ENCODE peak calls at places on chromosomes 13 and 19, in six cellular contexts. One of them, this sample, is unnamed.

GRCh38 chr13:36343766-36344165 is 2.4 kb downstream of the SPART start:
- DNase-seq in AG10803: no peak
- DNase-seq in esophagus squamous epithelium: no peak
- DNase-seq in ascending aorta: no peak
- DNase-seq in Jurkat, Clone E6-1: no peak
- DNase-seq in brain microvascular endothelial cell: no peak
- DNase-seq in this sample: no peak

GRCh38 chr19:29088761-29089160 is 124.2 kb downstream of the UQCRFS1 start:
- DNase-seq in AG10803: no peak
- DNase-seq in esophagus squamous epithelium: no peak
- DNase-seq in ascending aorta: no peak
- DNase-seq in Jurkat, Clone E6-1: no peak
- DNase-seq in brain microvascular endothelial cell: no peak
- DNase-seq in this sample: no peak

GRCh38 chr13:51912091-51912490 is 50.3 kb downstream of the CCDC70 start:
- DNase-seq in AG10803: no peak
- DNase-seq in esophagus squamous epithelium: no peak
- DNase-seq in ascending aorta: no peak
- DNase-seq in Jurkat, Clone E6-1: no peak
- DNase-seq in brain microvascular endothelial cell: no peak
- DNase-seq in this sample: peak

GRCh38 chr13:75458696-75459422 is 23.1 kb downstream of the TBC1D4 start:
- DNase-seq in AG10803: no peak
- DNase-seq in esophagus squamous epithelium: no peak
- DNase-seq in ascending aorta: no peak
- DNase-seq in Jurkat, Clone E6-1: no peak
- DNase-seq in brain microvascular endothelial cell: no peak
- DNase-seq in this sample: no peak

GRCh38 chr13:41973247-41973741 is 12.4 kb upstream of the VWA8 start:
- DNase-seq in AG10803: peak
- DNase-seq in esophagus squamous epithelium: no peak
- DNase-seq in ascending aorta: no peak
- DNase-seq in Jurkat, Clone E6-1: no peak
- DNase-seq in brain microvascular endothelial cell: no peak
- DNase-seq in this sample: no peak

GRCh38 chr13:22427041-22427440 is 753.7 kb upstream of the SGCG start:
- DNase-seq in AG10803: no peak
- DNase-seq in esophagus squamous epithelium: no peak
- DNase-seq in ascending aorta: no peak
- DNase-seq in Jurkat, Clone E6-1: no peak
- DNase-seq in brain microvascular endothelial cell: no peak
- DNase-seq in this sample: no peak

GRCh38 chr19:11261902-11262839 is at the start of gene DOCK6:
- DNase-seq in AG10803: no peak
- DNase-seq in esophagus squamous epithelium: no peak
- DNase-seq in ascending aorta: no peak
- DNase-seq in Jurkat, Clone E6-1: no peak
- DNase-seq in brain microvascular endothelial cell: no peak
- DNase-seq in this sample: peak

GRCh38 chr19:56476093-56476492 is 1.1 kb downstream of the ZNF667 start:
- DNase-seq in AG10803: no peak
- DNase-seq in esophagus squamous epithelium: no peak
- DNase-seq in ascending aorta: no peak
- DNase-seq in Jurkat, Clone E6-1: no peak
- DNase-seq in brain microvascular endothelial cell: no peak
- DNase-seq in this sample: no peak

GRCh38 chr13:103007427-103007762 is 58.8 kb downstream of the SLC10A2 start:
- DNase-seq in AG10803: no peak
- DNase-seq in esophagus squamous epithelium: no peak
- DNase-seq in ascending aorta: no peak
- DNase-seq in Jurkat, Clone E6-1: no peak
- DNase-seq in brain microvascular endothelial cell: no peak
- DNase-seq in this sample: no peak

DNA sequence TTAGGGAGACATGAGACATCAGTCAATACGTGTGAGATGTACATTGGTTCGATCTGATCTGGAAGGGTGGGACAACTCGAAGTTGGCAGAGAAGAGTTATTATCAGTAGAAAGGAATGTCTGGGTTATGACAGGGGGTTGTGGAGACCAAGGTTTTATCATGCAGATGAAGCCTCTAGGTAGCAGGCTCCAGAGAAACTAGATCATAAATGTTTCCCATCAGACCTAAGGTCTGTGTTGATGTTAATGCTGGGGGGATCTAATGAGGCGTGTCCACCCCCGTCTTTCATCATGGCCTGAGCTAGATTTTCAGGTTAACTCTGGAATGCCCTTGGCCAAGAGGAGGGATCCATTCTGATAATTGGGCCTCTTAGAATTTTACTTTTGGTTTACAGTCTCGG is 187.0 kb upstream of the KL start:
- DNase-seq in AG10803: no peak
- DNase-seq in esophagus squamous epithelium: no peak
- DNase-seq in ascending aorta: no peak
- DNase-seq in Jurkat, Clone E6-1: no peak
- DNase-seq in brain microvascular endothelial cell: peak
- DNase-seq in this sample: no peak
- H3K4me3 ChIP-seq in AG10803: no peak
- H3K4me3 ChIP-seq in esophagus squamous epithelium: no peak
- H3K4me3 ChIP-seq in ascending aorta: no peak
- H3K4me3 ChIP-seq in Jurkat, Clone E6-1: no peak
- H3K4me3 ChIP-seq in brain microvascular endothelial cell: no peak
- H3K4me3 ChIP-seq in this sample: no peak

DNA sequence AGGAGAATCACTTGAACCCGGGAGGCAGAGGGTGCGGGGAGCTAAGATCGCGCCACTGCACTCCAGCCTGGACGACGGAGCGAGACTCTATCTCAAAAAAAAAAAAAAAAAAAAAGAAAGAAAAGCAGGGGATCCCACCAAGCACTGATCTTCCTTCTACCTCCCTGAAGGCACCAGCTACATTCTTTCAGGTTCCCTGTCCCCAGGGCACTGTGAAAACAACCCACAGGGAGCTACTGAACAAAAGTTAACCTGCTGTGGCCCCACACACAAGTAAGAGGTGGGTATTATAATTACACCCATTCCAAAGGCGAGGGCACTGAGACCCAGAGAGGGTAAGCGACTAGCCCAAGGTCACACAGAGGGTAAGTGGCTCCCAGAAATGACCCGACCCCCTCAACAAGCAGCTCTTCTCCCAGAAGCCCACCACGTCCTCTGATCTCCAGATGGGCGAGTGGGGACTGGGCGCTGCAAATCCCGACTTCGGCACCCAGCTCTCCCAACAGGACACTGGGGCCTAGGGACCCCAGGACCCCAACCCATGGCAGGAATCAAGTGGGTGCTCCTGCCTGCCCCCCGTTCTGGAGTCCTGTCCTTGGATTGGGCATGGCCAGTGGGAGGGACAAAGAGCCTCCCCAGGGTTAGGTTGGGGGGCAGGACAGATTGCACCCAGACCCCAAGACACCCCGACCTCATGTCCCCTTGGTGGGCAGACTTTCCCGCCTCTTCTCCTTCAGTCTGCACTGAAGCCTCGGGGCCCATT is 2.4 kb downstream of the LMNB2 start:
- DNase-seq in AG10803: no peak
- DNase-seq in esophagus squamous epithelium: no peak
- DNase-seq in ascending aorta: no peak
- DNase-seq in Jurkat, Clone E6-1: no peak
- DNase-seq in brain microvascular endothelial cell: no peak
- DNase-seq in this sample: no peak
- H3K4me3 ChIP-seq in AG10803: no peak
- H3K4me3 ChIP-seq in esophagus squamous epithelium: no peak
- H3K4me3 ChIP-seq in ascending aorta: no peak
- H3K4me3 ChIP-seq in Jurkat, Clone E6-1: no peak
- H3K4me3 ChIP-seq in brain microvascular endothelial cell: no peak
- H3K4me3 ChIP-seq in this sample: peak

GRCh38 chr19:42524943-42525342 is 3.3 kb downstream of the CEACAM1 start:
- DNase-seq in AG10803: no peak
- DNase-seq in esophagus squamous epithelium: no peak
- DNase-seq in ascending aorta: no peak
- DNase-seq in Jurkat, Clone E6-1: no peak
- DNase-seq in brain microvascular endothelial cell: no peak
- DNase-seq in this sample: no peak
- H3K4me3 ChIP-seq in AG10803: no peak
- H3K4me3 ChIP-seq in esophagus squamous epithelium: no peak
- H3K4me3 ChIP-seq in ascending aorta: no peak
- H3K4me3 ChIP-seq in Jurkat, Clone E6-1: no peak
- H3K4me3 ChIP-seq in brain microvascular endothelial cell: no peak
- H3K4me3 ChIP-seq in this sample: no peak

GRCh38 chr19:49338691-49339363 is 3.6 kb downstream of the CD37 start:
- DNase-seq in AG10803: no peak
- DNase-seq in esophagus squamous epithelium: no peak
- DNase-seq in ascending aorta: no peak
- DNase-seq in Jurkat, Clone E6-1: no peak
- DNase-seq in brain microvascular endothelial cell: peak
- DNase-seq in this sample: peak

GRCh38 chr19:49340865-49341718 is 5.9 kb downstream of the CD37 start:
- DNase-seq in AG10803: no peak
- DNase-seq in esophagus squamous epithelium: no peak
- DNase-seq in ascending aorta: no peak
- DNase-seq in Jurkat, Clone E6-1: no peak
- DNase-seq in brain microvascular endothelial cell: no peak
- DNase-seq in this sample: no peak

GRCh38 chr19:49342291-49342721 is 7.1 kb downstream of the CD37 start:
- DNase-seq in AG10803: no peak
- DNase-seq in esophagus squamous epithelium: no peak
- DNase-seq in ascending aorta: no peak
- DNase-seq in Jurkat, Clone E6-1: no peak
- DNase-seq in brain microvascular endothelial cell: no peak
- DNase-seq in this sample: no peak

GRCh38 chr19:49339364-49340068 is 4.3 kb downstream of the CD37 start:
- DNase-seq in AG10803: peak
- DNase-seq in esophagus squamous epithelium: no peak
- DNase-seq in ascending aorta: peak
- DNase-seq in Jurkat, Clone E6-1: no peak
- DNase-seq in brain microvascular endothelial cell: peak
- DNase-seq in this sample: no peak

DNA sequence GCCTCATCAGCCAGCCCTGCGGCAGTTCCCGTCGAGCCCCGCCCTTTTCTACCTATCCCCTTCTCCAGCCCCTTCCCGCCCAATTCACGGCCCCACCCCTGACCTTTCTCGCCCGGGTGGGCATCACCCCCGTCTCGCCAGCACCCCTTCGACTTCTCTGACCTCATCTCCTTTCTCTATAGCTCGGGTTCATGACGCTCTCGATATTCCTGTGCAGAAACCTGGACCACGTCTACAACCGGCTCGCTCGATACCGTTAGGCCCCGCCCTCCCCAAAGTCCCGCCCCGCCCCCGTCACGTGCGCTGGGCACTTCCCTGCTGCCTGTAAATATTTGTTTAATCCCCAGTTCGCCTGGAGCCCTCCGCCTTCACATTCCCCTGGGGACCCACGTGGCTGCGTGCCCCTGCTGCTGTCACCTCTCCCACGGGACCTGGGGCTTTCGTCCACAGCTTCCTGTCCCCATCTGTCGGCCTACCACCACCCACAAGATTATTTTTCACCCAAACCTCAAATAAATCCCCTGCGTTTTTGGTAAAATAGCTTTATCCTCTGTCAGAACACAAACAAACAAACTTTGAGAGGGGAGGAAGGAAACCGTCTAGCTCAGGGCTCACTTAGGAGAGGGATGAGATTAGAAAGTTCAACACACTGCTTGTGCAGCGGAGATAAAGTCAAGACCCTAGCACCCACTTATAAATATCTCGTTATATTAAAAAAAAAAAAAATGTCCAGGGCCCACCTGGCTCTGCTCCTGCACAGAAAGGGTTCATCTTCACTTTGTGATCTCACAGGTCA is 5.1 kb downstream of the CD37 start:
- DNase-seq in AG10803: no peak
- DNase-seq in esophagus squamous epithelium: no peak
- DNase-seq in ascending aorta: no peak
- DNase-seq in Jurkat, Clone E6-1: no peak
- DNase-seq in brain microvascular endothelial cell: no peak
- DNase-seq in this sample: peak
- H3K4me3 ChIP-seq in AG10803: no peak
- H3K4me3 ChIP-seq in esophagus squamous epithelium: peak
- H3K4me3 ChIP-seq in ascending aorta: peak
- H3K4me3 ChIP-seq in Jurkat, Clone E6-1: no peak
- H3K4me3 ChIP-seq in brain microvascular endothelial cell: no peak
- H3K4me3 ChIP-seq in this sample: no peak

GRCh38 chr19:17323274-17323972 is 11.2 kb downstream of the ANO8 start:
- DNase-seq in AG10803: no peak
- DNase-seq in esophagus squamous epithelium: no peak
- DNase-seq in ascending aorta: no peak
- DNase-seq in Jurkat, Clone E6-1: no peak
- DNase-seq in brain microvascular endothelial cell: no peak
- DNase-seq in this sample: no peak
- H3K4me3 ChIP-seq in AG10803: no peak
- H3K4me3 ChIP-seq in esophagus squamous epithelium: peak
- H3K4me3 ChIP-seq in ascending aorta: peak
- H3K4me3 ChIP-seq in Jurkat, Clone E6-1: no peak
- H3K4me3 ChIP-seq in brain microvascular endothelial cell: no peak
- H3K4me3 ChIP-seq in this sample: no peak

This sample was measured in HAP-1.